ENCODE peak calls at places on chromosomes 12 and 14, in four cellular contexts. H, B, F and P are unnamed samples.
A peak's percentile ranks its signal among the peaks of the same experiment; 100 is the strongest.

GRCh38 chr12:98490491-98491453 is 24.6 kb upstream of the TMPO start:
- DNase-seq in H (peak; percentile 88), B (peak; percentile 88), F (peak; percentile 88), P (peak; percentile 55)

GRCh38 chr12:111546758-111547383 is 52.2 kb downstream of the ATXN2 start:
- DNase-seq in H (no peak), B (no peak), F (no peak), P (no peak)

GRCh38 chr12:102371177-102371576 is 109.2 kb downstream of the IGF1 start:
- DNase-seq in H (no peak), B (no peak), F (no peak), P (no peak)

GRCh38 chr12:112946236-112947000 is 8.1 kb downstream of the OAS3 start:
- DNase-seq in H (no peak), B (no peak), F (no peak), P (no peak)

GRCh38 chr14:103016594-103016993 is 40.8 kb downstream of the CDC42BPB start:
- DNase-seq in H (no peak), B (no peak), F (no peak), P (no peak)

GRCh38 chr14:101719708-101720107 is 41.8 kb upstream of the PPP2R5C start:
- DNase-seq in H (no peak), B (no peak), F (no peak), P (no peak)

GRCh38 chr14:24875203-24875840 is 174.6 kb downstream of the STXBP6 start:
- DNase-seq in H (no peak), B (no peak), F (no peak), P (no peak)

GRCh38 chr14:31993521-31993941 is 83.6 kb upstream of the ARHGAP5 start:
- DNase-seq in H (no peak), B (no peak), F (no peak), P (no peak)

GRCh38 chr12:3837049-3837448 is 36.1 kb downstream of the PARP11 start:
- DNase-seq in H (no peak), B (no peak), F (no peak), P (no peak)

GRCh38 chr14:77613207-77613606 is 3.2 kb downstream of the SPTLC2 start:
- DNase-seq in H (peak; percentile 49), B (no peak), F (no peak), P (no peak)

GRCh38 chr12:124680863-124681778 is 113.7 kb upstream of the NCOR2 start:
- DNase-seq in H (peak; percentile 99), B (no peak), F (no peak), P (no peak)

GRCh38 chr14:106822905-106823304 is 1296.5 kb downstream of the TMEM121 start:
- DNase-seq in H (no peak), B (no peak), F (no peak), P (no peak)

GRCh38 chr14:56498112-56498511 is 81.5 kb upstream of the TMEM260 start:
- DNase-seq in H (no peak), B (no peak), F (no peak), P (no peak)

GRCh38 chr14:74784634-74785033 is 21.5 kb downstream of the YLPM1 start:
- DNase-seq in H (no peak), B (no peak), F (no peak), P (no peak)

GRCh38 chr12:87929346-87929745 is 99.9 kb downstream of the C12orf50 start:
- DNase-seq in H (no peak), B (no peak), F (no peak), P (no peak)

GRCh38 chr12:12720637-12721250 is 3.6 kb downstream of the CDKN1B start:
- DNase-seq in H (peak; percentile 60), B (no peak), F (no peak), P (no peak)